ENCODE peak calls at places on chromosomes 4 and X, in nine cellular contexts. J is suprapubic skin, D is osteoblast, R is type B pancreatic cell, A is endothelial cell of umbilical vein, Z is MM.1S, P is BJ, T is ovary, C is K562. N is an unnamed sample.

GRCh38 chr4:61675464-61675863 is 475.3 kb downstream of the ADGRL3 start:
- DNase-seq in J (no peak), D (no peak), R (no peak), A (no peak), Z (no peak), P (no peak), T (no peak), C (no peak), N (no peak)

GRCh38 chr4:106358899-106359298 is 9.7 kb downstream of the GIMD1 start:
- DNase-seq in J (no peak), D (no peak), R (no peak), A (no peak), Z (no peak), P (peak), T (no peak), C (no peak), N (peak)

GRCh38 chr4:112287258-112287873 is 1.7 kb upstream of the TIFA start:
- DNase-seq in J (no peak), D (no peak), R (no peak), A (no peak), Z (no peak), P (no peak), T (no peak), C (no peak), N (no peak)

GRCh38 chr4:66662620-66663019 is 882.7 kb downstream of the CENPC start:
- DNase-seq in J (no peak), D (no peak), R (no peak), A (no peak), Z (no peak), P (no peak), T (no peak), C (no peak), N (no peak)

GRCh38 chr4:67909910-67910905 is 26.4 kb upstream of the TMPRSS11D start:
- DNase-seq in J (no peak), D (no peak), R (no peak), A (peak), Z (peak), P (no peak), T (no peak), C (no peak), N (no peak)

GRCh38 chrX:39944416-39944815 is 153.3 kb downstream of the BCOR start:
- DNase-seq in J (no peak), D (no peak), R (no peak), A (no peak), Z (no peak), P (no peak), T (no peak), C (no peak), N (no peak)

GRCh38 chr4:62271107-62271506 is 1071.0 kb downstream of the ADGRL3 start:
- DNase-seq in J (no peak), D (no peak), R (no peak), A (no peak), Z (no peak), P (no peak), T (no peak), C (no peak), N (no peak)

GRCh38 chrX:97446298-97446882 is 562.7 kb downstream of the RPA4 start:
- DNase-seq in J (no peak), D (no peak), R (no peak), A (peak), Z (peak), P (no peak), T (no peak), C (no peak), N (peak)

GRCh38 chr4:187209921-187210613 is 486.4 kb upstream of the FAT1 start:
- DNase-seq in J (no peak), D (peak), R (no peak), A (no peak), Z (no peak), P (peak), T (peak), C (no peak), N (no peak)

DNA sequence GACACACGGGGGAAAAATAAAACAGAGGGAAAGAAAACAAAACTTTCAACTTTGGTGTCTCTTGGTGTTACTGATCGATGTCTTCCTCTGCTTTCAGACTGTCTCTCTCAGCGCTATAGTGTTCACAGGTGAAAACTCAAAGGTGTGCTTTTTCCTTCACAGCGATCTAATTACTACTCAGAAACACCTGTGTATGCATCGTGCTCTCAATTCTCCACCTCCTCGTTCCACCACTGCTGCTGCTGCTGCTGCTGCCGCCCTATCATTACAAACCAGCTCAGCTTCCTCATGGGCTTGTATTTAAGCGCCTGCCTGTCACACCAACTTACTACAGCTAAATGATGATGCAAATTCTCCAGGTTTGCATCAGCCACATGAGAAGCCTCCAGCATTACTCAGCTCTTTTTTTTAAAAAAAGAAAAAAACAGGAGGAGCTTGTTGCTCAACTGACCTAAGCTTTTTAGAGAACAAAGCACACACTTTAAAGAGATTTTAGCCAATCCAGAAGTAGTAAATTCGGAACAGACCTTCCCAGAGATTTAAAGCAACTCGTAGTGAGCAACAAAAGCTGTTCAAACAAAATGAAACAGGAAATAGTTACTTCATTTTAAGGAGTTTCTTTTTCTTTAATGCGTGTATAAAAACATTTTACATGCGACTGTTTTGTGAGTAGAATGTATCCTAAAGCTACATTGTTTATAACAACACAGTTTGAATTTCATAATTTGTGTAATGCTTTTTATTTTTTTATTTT is at the start of gene SLC7A11:
- DNase-seq in J (no peak), D (peak), R (no peak), A (peak), Z (peak), P (peak), T (peak), C (peak), N (peak)
- TF ChIP-seq CTCF in J (no peak), D (no peak), R (peak), A (no peak), Z (no peak), P (peak), T (no peak), C (no peak), N (peak)

GRCh38 chrX:31298881-31299280 is 227.0 kb upstream of the FTHL17 start:
- DNase-seq in J (no peak), D (no peak), R (no peak), A (no peak), Z (no peak), P (no peak), T (no peak), C (no peak), N (no peak)

GRCh38 chrX:31297881-31298280 is 226.0 kb upstream of the FTHL17 start:
- DNase-seq in J (no peak), D (no peak), R (no peak), A (no peak), Z (no peak), P (no peak), T (no peak), C (no peak), N (peak)

GRCh38 chrX:31293409-31293808 is 221.6 kb upstream of the FTHL17 start:
- DNase-seq in J (no peak), D (no peak), R (no peak), A (peak), Z (no peak), P (no peak), T (no peak), C (no peak), N (no peak)

DNA sequence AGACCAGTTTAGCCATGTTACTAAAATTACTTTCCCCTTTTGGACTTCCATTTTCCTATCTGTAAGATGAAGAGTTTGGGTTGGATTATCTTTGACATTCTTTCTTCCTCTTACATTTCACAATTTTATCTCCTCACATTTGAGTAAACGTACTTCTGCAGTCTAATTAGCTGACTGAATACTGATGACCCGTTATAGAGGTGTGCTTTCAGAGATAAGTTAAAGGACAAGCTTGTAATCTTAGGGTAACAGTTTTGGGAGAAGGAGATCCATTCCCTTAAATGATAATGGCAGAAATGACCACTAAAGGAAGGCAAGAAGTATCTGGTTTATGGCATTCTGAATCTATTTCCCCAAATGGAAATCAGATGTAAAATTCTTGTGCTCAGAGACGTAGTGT is 222.6 kb upstream of the FTHL17 start:
- DNase-seq in J (no peak), D (no peak), R (no peak), A (no peak), Z (no peak), P (no peak), T (no peak), C (no peak), N (no peak)
- TF ChIP-seq CTCF in J (no peak), D (no peak), R (no peak), A (no peak), Z (no peak), P (no peak), T (no peak), C (no peak), N (no peak)

DNA sequence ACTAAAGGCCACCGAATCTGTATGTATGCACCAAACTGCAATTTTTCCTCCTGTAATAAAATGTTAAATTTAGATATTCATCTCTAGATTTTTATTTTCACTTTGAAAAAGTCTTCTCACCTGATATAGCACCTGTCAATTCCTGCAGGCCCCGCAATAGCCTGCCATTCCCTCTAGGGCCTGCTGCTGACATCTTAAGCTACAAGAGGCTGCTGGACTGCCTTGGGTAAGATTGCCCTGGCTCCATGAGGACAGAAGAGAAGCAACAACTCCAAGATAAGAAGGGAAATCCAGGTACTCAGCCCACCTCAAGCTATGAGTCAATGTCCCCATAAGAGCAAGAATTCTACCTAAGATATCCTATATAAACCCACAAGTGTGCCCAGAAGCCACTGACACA is 230.2 kb upstream of the AGTR2 start:
- DNase-seq in J (no peak), D (no peak), R (no peak), A (no peak), Z (peak), P (no peak), T (no peak), C (no peak), N (no peak)
- TF ChIP-seq CTCF in J (no peak), D (no peak), R (no peak), A (no peak), Z (no peak), P (no peak), T (no peak), C (no peak), N (no peak)

DNA sequence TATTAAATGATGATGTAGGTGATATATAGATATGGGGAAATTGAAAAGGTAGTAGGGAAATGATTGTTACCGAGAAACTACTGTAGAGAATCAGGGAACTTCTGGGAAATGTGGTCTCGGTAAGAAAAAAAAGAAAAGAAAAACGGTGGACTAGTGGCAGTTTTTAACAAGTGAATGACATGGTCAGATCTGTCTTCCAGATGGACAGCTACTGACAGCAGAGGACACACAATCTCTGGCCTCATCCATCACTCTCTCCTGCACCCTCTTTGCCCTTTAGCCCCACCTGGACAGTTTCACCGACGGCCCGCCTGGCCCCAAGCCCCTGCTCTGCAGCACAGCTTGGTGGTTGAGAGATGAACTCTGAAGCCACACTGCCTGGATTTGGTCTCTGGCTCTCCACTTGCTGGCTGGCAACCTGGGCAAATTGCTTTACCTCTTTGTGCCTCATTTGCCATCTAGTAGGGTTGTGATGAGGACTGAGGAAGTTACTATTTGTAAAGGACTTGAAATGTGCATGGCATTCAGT is 23.4 kb downstream of the RBM47 start:
- DNase-seq in J (no peak), D (no peak), R (no peak), A (no peak), Z (no peak), P (no peak), T (no peak), C (no peak), N (no peak)
- TF ChIP-seq CTCF in J (no peak), D (no peak), R (no peak), A (no peak), Z (no peak), P (no peak), T (no peak), C (peak), N (no peak)